ENCODE peak calls at places on chromosomes 4 and X, in seven cellular contexts. F, L, Z, S, Y, J and K are unnamed samples.

GRCh38 chr4:1459664-1460511 is 53.6 kb upstream of the NKX1-1 start:
- DNase-seq in F (no peak), L (no peak), Z (no peak), S (no peak), Y (no peak), J (no peak), K (no peak)

GRCh38 chr4:185587444-185588161 is 52.3 kb upstream of the PDLIM3 start:
- DNase-seq in F (peak; percentile 34), L (peak; percentile 34), Z (no peak), S (peak; percentile 23), Y (no peak), J (no peak), K (peak; percentile 86)

GRCh38 chr4:38889143-38889542 is 21.5 kb downstream of the FAM114A1 start:
- DNase-seq in F (no peak), L (no peak), Z (peak; percentile 77), S (peak; percentile 88), Y (peak; percentile 80), J (no peak), K (no peak)

GRCh38 chr4:7253806-7254205 is 61.5 kb downstream of the SORCS2 start:
- DNase-seq in F (no peak), L (no peak), Z (no peak), S (no peak), Y (no peak), J (no peak), K (no peak)

GRCh38 chr4:161883157-161883556 is 280.6 kb downstream of the FSTL5 start:
- DNase-seq in F (no peak), L (no peak), Z (no peak), S (peak; percentile 6), Y (no peak), J (no peak), K (no peak)

GRCh38 chr4:78689224-78689623 is 86.9 kb upstream of the BMP2K start:
- DNase-seq in F (no peak), L (no peak), Z (peak; percentile 11), S (peak; percentile 33), Y (no peak), J (no peak), K (no peak)

GRCh38 chrX:70096052-70096451 is 33.8 kb downstream of the OTUD6A start:
- DNase-seq in F (no peak), L (no peak), Z (peak; percentile 0), S (peak; percentile 38), Y (peak; percentile 18), J (no peak), K (no peak)

GRCh38 chr4:176584031-176584430 is 208.7 kb downstream of the VEGFC start:
- DNase-seq in F (no peak), L (no peak), Z (peak; percentile 7), S (peak; percentile 41), Y (no peak), J (no peak), K (no peak)

GRCh38 chr4:53905935-53906377 is 158.4 kb downstream of the CHIC2 start:
- DNase-seq in F (no peak), L (no peak), Z (peak; percentile 53), S (peak; percentile 82), Y (peak; percentile 38), J (no peak), K (no peak)

GRCh38 chrX:10769696-10770619 is 149.6 kb upstream of the MID1 start:
- DNase-seq in F (no peak), L (no peak), Z (peak; percentile 4), S (peak; percentile 62), Y (peak; percentile 8), J (no peak), K (no peak)

GRCh38 chrX:39470588-39471155 is 627.1 kb downstream of the BCOR start:
- DNase-seq in F (no peak), L (no peak), Z (no peak), S (peak; percentile 18), Y (no peak), J (no peak), K (no peak)

GRCh38 chr4:146975535-146975934 is 29.9 kb upstream of the TTC29 start:
- DNase-seq in F (no peak), L (no peak), Z (no peak), S (no peak), Y (no peak), J (no peak), K (no peak)

GRCh38 chrX:71536285-71536684 is 3.4 kb downstream of the OGT start:
- DNase-seq in F (no peak), L (no peak), Z (no peak), S (no peak), Y (no peak), J (no peak), K (no peak)

GRCh38 chr4:24321151-24321550 is 263.2 kb downstream of the DHX15 start:
- DNase-seq in F (no peak), L (no peak), Z (no peak), S (no peak), Y (no peak), J (no peak), K (no peak)

GRCh38 chr4:148542922-148543623 is 100.9 kb upstream of the NR3C2 start:
- DNase-seq in F (no peak), L (no peak), Z (no peak), S (no peak), Y (no peak), J (no peak), K (no peak)

GRCh38 chr4:184287697-184288255 is 70.1 kb upstream of the ENPP6 start:
- DNase-seq in F (no peak), L (no peak), Z (peak; percentile 15), S (peak; percentile 86), Y (no peak), J (peak; percentile 76), K (no peak)

GRCh38 chr4:74598611-74599325 is 153.8 kb downstream of the AREG start:
- DNase-seq in F (no peak), L (no peak), Z (no peak), S (no peak), Y (no peak), J (no peak), K (no peak)

GRCh38 chr4:5954056-5954760 is 61.3 kb upstream of the CRMP1 start:
- DNase-seq in F (no peak), L (no peak), Z (no peak), S (no peak), Y (no peak), J (no peak), K (no peak)

GRCh38 chr4:872241-872981 is 46.5 kb upstream of the CPLX1 start:
- DNase-seq in F (no peak), L (no peak), Z (no peak), S (no peak), Y (no peak), J (no peak), K (no peak)

GRCh38 chr4:151371045-151371605 is 37.9 kb upstream of the FHIP1A start:
- DNase-seq in F (no peak), L (no peak), Z (no peak), S (no peak), Y (no peak), J (no peak), K (no peak)

GRCh38 chrX:148540114-148540513 is 39.7 kb downstream of the AFF2 start:
- DNase-seq in F (no peak), L (no peak), Z (no peak), S (no peak), Y (no peak), J (no peak), K (no peak)